ENCODE peak calls at places on chromosomes 5 and 9, in ten cellular contexts. One of them, this sample, is unnamed.

GRCh38 chr9:83334320-83334719 is 203.9 kb downstream of the FRMD3 start:
- DNase-seq in HTR-8/SVneo: peak; percentile 21
- DNase-seq in effector CD8-positive, alpha-beta T cell: peak; percentile 48
- DNase-seq in HS-5: peak; percentile 32
- DNase-seq in HEK293T: peak; percentile 70
- DNase-seq in cerebellar cortex: peak; percentile 64
- DNase-seq in CD4-positive, CD25-positive, alpha-beta regulatory T cell: peak; percentile 66
- DNase-seq in heart left ventricle: peak; percentile 80
- DNase-seq in IMR-90: peak; percentile 50
- DNase-seq in uterus: peak; percentile 73
- DNase-seq in this sample: peak; percentile 19

GRCh38 chr5:149381986-149382338 is 2.9 kb upstream of the IL17B start:
- DNase-seq in effector CD8-positive, alpha-beta T cell: peak; percentile 49
- DNase-seq in CD4-positive, CD25-positive, alpha-beta regulatory T cell: peak; percentile 62
- DNase-seq in cerebellar cortex: peak; percentile 60
- DNase-seq in HEK293T: peak; percentile 87
- DNase-seq in heart left ventricle: peak; percentile 85
- DNase-seq in IMR-90: peak; percentile 66
- DNase-seq in HTR-8/SVneo: peak; percentile 81
- DNase-seq in uterus: peak; percentile 89
- DNase-seq in HS-5: no peak
- DNase-seq in this sample: peak; percentile 60

GRCh38 chr5:155258139-155258538 is 244.6 kb downstream of the KIF4B start:
- DNase-seq in effector CD8-positive, alpha-beta T cell: no peak
- DNase-seq in IMR-90: no peak
- DNase-seq in cerebellar cortex: no peak
- DNase-seq in uterus: no peak
- DNase-seq in heart left ventricle: no peak
- DNase-seq in CD4-positive, CD25-positive, alpha-beta regulatory T cell: no peak
- DNase-seq in HEK293T: no peak
- DNase-seq in HTR-8/SVneo: no peak
- DNase-seq in HS-5: no peak
- DNase-seq in this sample: no peak

GRCh38 chr5:154517181-154517580 is 39.2 kb upstream of the HAND1 start:
- DNase-seq in uterus: no peak
- DNase-seq in heart left ventricle: no peak
- DNase-seq in HEK293T: no peak
- DNase-seq in CD4-positive, CD25-positive, alpha-beta regulatory T cell: no peak
- DNase-seq in cerebellar cortex: peak; percentile 2
- DNase-seq in effector CD8-positive, alpha-beta T cell: no peak
- DNase-seq in HTR-8/SVneo: no peak
- DNase-seq in HS-5: no peak
- DNase-seq in IMR-90: no peak
- DNase-seq in this sample: no peak

GRCh38 chr9:132411091-132411508 is 1.1 kb downstream of the CFAP77 start:
- DNase-seq in uterus: peak; percentile 26
- DNase-seq in IMR-90: peak; percentile 7
- DNase-seq in cerebellar cortex: peak; percentile 78
- DNase-seq in HS-5: no peak
- DNase-seq in heart left ventricle: peak; percentile 50
- DNase-seq in HTR-8/SVneo: peak; percentile 25
- DNase-seq in HEK293T: peak; percentile 40
- DNase-seq in CD4-positive, CD25-positive, alpha-beta regulatory T cell: peak; percentile 78
- DNase-seq in effector CD8-positive, alpha-beta T cell: peak; percentile 51
- DNase-seq in this sample: peak; percentile 55

GRCh38 chr5:4079881-4080280 is 484.2 kb downstream of the IRX1 start:
- DNase-seq in effector CD8-positive, alpha-beta T cell: no peak
- DNase-seq in HEK293T: no peak
- DNase-seq in HS-5: no peak
- DNase-seq in uterus: no peak
- DNase-seq in CD4-positive, CD25-positive, alpha-beta regulatory T cell: no peak
- DNase-seq in cerebellar cortex: no peak
- DNase-seq in IMR-90: no peak
- DNase-seq in heart left ventricle: no peak
- DNase-seq in HTR-8/SVneo: no peak
- DNase-seq in this sample: no peak

GRCh38 chr5:113190347-113190746 is 213.7 kb downstream of the DCP2 start:
- DNase-seq in IMR-90: peak; percentile 40
- DNase-seq in CD4-positive, CD25-positive, alpha-beta regulatory T cell: no peak
- DNase-seq in uterus: no peak
- DNase-seq in cerebellar cortex: no peak
- DNase-seq in heart left ventricle: no peak
- DNase-seq in HEK293T: no peak
- DNase-seq in HS-5: no peak
- DNase-seq in HTR-8/SVneo: no peak
- DNase-seq in effector CD8-positive, alpha-beta T cell: no peak
- DNase-seq in this sample: no peak

GRCh38 chr9:95552814-95553546 is 36.2 kb upstream of the PTCH1 start:
- DNase-seq in IMR-90: no peak
- DNase-seq in cerebellar cortex: no peak
- DNase-seq in HTR-8/SVneo: no peak
- DNase-seq in HEK293T: no peak
- DNase-seq in uterus: peak; percentile 37
- DNase-seq in CD4-positive, CD25-positive, alpha-beta regulatory T cell: no peak
- DNase-seq in HS-5: no peak
- DNase-seq in effector CD8-positive, alpha-beta T cell: peak; percentile 21
- DNase-seq in heart left ventricle: peak; percentile 63
- DNase-seq in this sample: no peak

GRCh38 chr5:142080248-142080647 is 28.3 kb upstream of the NDFIP1 start:
- DNase-seq in effector CD8-positive, alpha-beta T cell: no peak
- DNase-seq in HTR-8/SVneo: no peak
- DNase-seq in IMR-90: no peak
- DNase-seq in cerebellar cortex: peak; percentile 46
- DNase-seq in HS-5: no peak
- DNase-seq in CD4-positive, CD25-positive, alpha-beta regulatory T cell: no peak
- DNase-seq in uterus: no peak
- DNase-seq in heart left ventricle: no peak
- DNase-seq in HEK293T: no peak
- DNase-seq in this sample: no peak

GRCh38 chr9:122056484-122056883 is 36.6 kb downstream of the TTLL11 start:
- DNase-seq in CD4-positive, CD25-positive, alpha-beta regulatory T cell: no peak
- DNase-seq in HS-5: no peak
- DNase-seq in cerebellar cortex: no peak
- DNase-seq in heart left ventricle: no peak
- DNase-seq in IMR-90: no peak
- DNase-seq in HTR-8/SVneo: peak; percentile 11
- DNase-seq in uterus: no peak
- DNase-seq in HEK293T: peak; percentile 37
- DNase-seq in effector CD8-positive, alpha-beta T cell: no peak
- DNase-seq in this sample: no peak

GRCh38 chr5:149636861-149637246 is 55.6 kb downstream of the ARHGEF37 start:
- DNase-seq in HS-5: peak; percentile 15
- DNase-seq in heart left ventricle: peak; percentile 93
- DNase-seq in HEK293T: peak; percentile 76
- DNase-seq in uterus: no peak
- DNase-seq in cerebellar cortex: peak; percentile 86
- DNase-seq in IMR-90: peak; percentile 62
- DNase-seq in HTR-8/SVneo: peak; percentile 68
- DNase-seq in effector CD8-positive, alpha-beta T cell: no peak
- DNase-seq in CD4-positive, CD25-positive, alpha-beta regulatory T cell: peak; percentile 55
- DNase-seq in this sample: no peak

GRCh38 chr5:109561447-109561846 is 128.3 kb upstream of the MAN2A1 start:
- DNase-seq in HTR-8/SVneo: no peak
- DNase-seq in CD4-positive, CD25-positive, alpha-beta regulatory T cell: no peak
- DNase-seq in cerebellar cortex: no peak
- DNase-seq in heart left ventricle: no peak
- DNase-seq in IMR-90: no peak
- DNase-seq in effector CD8-positive, alpha-beta T cell: no peak
- DNase-seq in HEK293T: no peak
- DNase-seq in HS-5: no peak
- DNase-seq in uterus: no peak
- DNase-seq in this sample: no peak

GRCh38 chr5:139277171-139277570 is 16.4 kb upstream of the MATR3 start:
- DNase-seq in effector CD8-positive, alpha-beta T cell: no peak
- DNase-seq in cerebellar cortex: no peak
- DNase-seq in uterus: no peak
- DNase-seq in IMR-90: no peak
- DNase-seq in CD4-positive, CD25-positive, alpha-beta regulatory T cell: no peak
- DNase-seq in HS-5: no peak
- DNase-seq in HTR-8/SVneo: no peak
- DNase-seq in heart left ventricle: no peak
- DNase-seq in HEK293T: no peak
- DNase-seq in this sample: no peak

GRCh38 chr5:172666251-172666650 is 25.2 kb downstream of the NEURL1B start:
- DNase-seq in IMR-90: peak; percentile 17
- DNase-seq in HTR-8/SVneo: no peak
- DNase-seq in effector CD8-positive, alpha-beta T cell: no peak
- DNase-seq in CD4-positive, CD25-positive, alpha-beta regulatory T cell: no peak
- DNase-seq in heart left ventricle: no peak
- DNase-seq in uterus: no peak
- DNase-seq in cerebellar cortex: no peak
- DNase-seq in HS-5: no peak
- DNase-seq in HEK293T: no peak
- DNase-seq in this sample: no peak

GRCh38 chr9:89418882-89419641 is 78.9 kb downstream of the SEMA4D start:
- DNase-seq in cerebellar cortex: no peak
- DNase-seq in effector CD8-positive, alpha-beta T cell: peak; percentile 22
- DNase-seq in HTR-8/SVneo: no peak
- DNase-seq in HEK293T: no peak
- DNase-seq in heart left ventricle: no peak
- DNase-seq in IMR-90: no peak
- DNase-seq in CD4-positive, CD25-positive, alpha-beta regulatory T cell: peak; percentile 92
- DNase-seq in HS-5: no peak
- DNase-seq in uterus: no peak
- DNase-seq in this sample: peak; percentile 46

GRCh38 chr9:130117816-130118632 is 54.2 kb upstream of the NCS1 start:
- DNase-seq in HEK293T: no peak
- DNase-seq in uterus: peak; percentile 35
- DNase-seq in CD4-positive, CD25-positive, alpha-beta regulatory T cell: no peak
- DNase-seq in cerebellar cortex: no peak
- DNase-seq in HTR-8/SVneo: no peak
- DNase-seq in IMR-90: peak; percentile 76
- DNase-seq in heart left ventricle: no peak
- DNase-seq in effector CD8-positive, alpha-beta T cell: no peak
- DNase-seq in HS-5: peak; percentile 53
- DNase-seq in this sample: no peak

GRCh38 chr9:79685576-79685975 is 113.8 kb downstream of the TLE4 start:
- DNase-seq in HEK293T: no peak
- DNase-seq in effector CD8-positive, alpha-beta T cell: no peak
- DNase-seq in uterus: no peak
- DNase-seq in HTR-8/SVneo: no peak
- DNase-seq in CD4-positive, CD25-positive, alpha-beta regulatory T cell: no peak
- DNase-seq in HS-5: peak; percentile 37
- DNase-seq in cerebellar cortex: no peak
- DNase-seq in IMR-90: peak; percentile 79
- DNase-seq in heart left ventricle: no peak
- DNase-seq in this sample: no peak